ENCODE peak calls at places on chromosomes 12 and 14, in four cellular contexts. X, J, N and P are unnamed samples. For H3K27me3 and H3K4me1, the result is how much of the 10 kb centered on the place peaks cover.

GRCh38 chr12:99959549-99960170 is 25.1 kb downstream of the ANKS1B start:
- DNase-seq in X (no peak), J (peak), N (no peak), P (peak)

GRCh38 chr14:51691176-51691575 is 39.5 kb downstream of the FRMD6 start:
- DNase-seq in X (no peak), J (peak), N (no peak), P (no peak)

GRCh38 chr12:114229150-114229549 is 176.8 kb downstream of the TBX5 start:
- DNase-seq in X (no peak), J (no peak), N (no peak), P (no peak)

GRCh38 chr14:104278214-104278534 is 139.8 kb downstream of the KIF26A start:
- DNase-seq in X (no peak), J (no peak), N (no peak), P (no peak)

GRCh38 chr14:106538193-106538592 is 1011.8 kb downstream of the TMEM121 start:
- DNase-seq in X (no peak), J (no peak), N (no peak), P (no peak)

GRCh38 chr14:87049886-87050820 is 942.8 kb downstream of the GALC start:
- DNase-seq in X (no peak), J (peak), N (no peak), P (peak)

GRCh38 chr14:69574266-69574953 is at the start of gene CCDC177:
- DNase-seq in X (peak), J (peak), N (peak), P (peak)

GRCh38 chr12:69872804-69873203 is 47.8 kb downstream of the MYRFL start:
- DNase-seq in X (no peak), J (peak), N (no peak), P (no peak)

GRCh38 chr12:25705256-25705655 is 152.2 kb upstream of the LMNTD1 start:
- DNase-seq in X (no peak), J (no peak), N (no peak), P (no peak)

GRCh38 chr14:57382283-57382682 is 8.1 kb upstream of the NAA30 start:
- DNase-seq in X (no peak), J (peak), N (no peak), P (no peak)

GRCh38 chr12:96212456-96213375 is 18.5 kb downstream of the ELK3 start:
- DNase-seq in X (no peak), J (no peak), N (no peak), P (no peak)

GRCh38 chr12:27198036-27198435 is 46.0 kb upstream of the STK38L start:
- DNase-seq in X (no peak), J (peak), N (no peak), P (no peak)

GRCh38 chr12:18148961-18149360 is 59.0 kb upstream of the RERGL start:
- DNase-seq in X (no peak), J (peak), N (no peak), P (no peak)

GRCh38 chr12:48105321-48105866 is 485 bp downstream of the SENP1 start:
- DNase-seq in X (no peak), J (peak), N (peak), P (no peak)

GRCh38 chr14:23186913-23187654 is 3.6 kb upstream of the SLC7A8 start:
- DNase-seq in X (peak), J (peak), N (no peak), P (peak)

DNA sequence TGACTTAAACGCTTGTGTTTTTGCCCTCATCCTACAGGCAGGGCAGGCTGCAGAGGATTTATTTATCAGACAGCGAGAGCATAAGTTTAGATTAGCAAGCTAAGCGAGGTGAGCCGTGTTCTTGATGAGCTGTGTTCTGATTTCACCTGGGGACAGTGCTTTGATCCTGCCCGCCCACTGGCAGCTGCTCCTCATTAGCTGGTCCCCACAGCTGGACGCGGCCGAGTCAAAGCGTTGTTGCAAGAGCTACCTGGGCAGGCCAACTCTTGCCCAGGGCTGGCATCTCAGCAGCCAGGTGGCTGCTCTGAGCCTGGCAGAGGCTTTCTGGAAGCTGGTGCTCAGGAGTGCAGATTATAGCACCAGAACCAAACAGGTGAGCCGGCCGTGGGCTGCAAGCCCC is 46.8 kb upstream of the BEGAIN start:
- DNase-seq in X (no peak), J (no peak), N (no peak), P (no peak)
- H3K27me3 ChIP-seq in X (under half), J (under half), N (under half), P (under half)

GRCh38 chr12:29895966-29896365 is 112.2 kb upstream of the TMTC1 start:
- DNase-seq in X (no peak), J (no peak), N (no peak), P (no peak)
- H3K4me1 ChIP-seq in X (under half), J (under half), N (under half), P (under half)

DNA sequence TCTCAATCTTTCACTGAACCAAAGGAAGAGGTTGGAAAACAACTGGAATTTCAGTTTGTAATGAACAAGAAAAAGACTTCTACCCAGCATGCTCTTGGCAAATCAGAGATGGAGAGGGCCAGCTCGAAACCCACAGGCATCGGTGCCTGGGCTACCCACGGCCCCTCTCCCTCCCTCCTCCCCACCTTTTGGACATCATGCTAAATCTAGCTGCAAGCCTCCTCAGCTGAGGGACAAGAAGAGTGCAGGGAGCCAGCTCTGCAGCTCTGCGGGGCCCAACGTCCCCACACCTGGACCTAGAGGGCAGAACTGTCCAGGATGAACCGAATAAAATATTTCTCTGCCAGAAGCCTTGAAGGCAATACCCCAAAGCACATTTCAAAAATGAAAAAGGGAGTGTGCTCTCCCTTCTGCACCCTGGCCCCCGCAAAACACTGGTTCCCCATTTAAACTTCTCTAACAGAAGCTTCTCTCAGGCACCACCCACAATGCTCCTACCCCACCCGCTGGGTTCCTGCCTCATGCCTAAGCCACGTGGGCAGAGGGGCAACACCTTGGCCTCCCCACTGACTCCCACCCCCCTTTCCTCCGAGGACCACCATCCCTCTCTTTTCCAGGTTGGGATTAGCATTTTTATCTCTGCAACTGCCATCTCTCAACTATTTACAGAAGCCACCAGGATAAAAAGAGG is 8.2 kb downstream of the CAMKK2 start:
- DNase-seq in X (no peak), J (no peak), N (no peak), P (no peak)
- H3K27ac ChIP-seq in X (no peak), J (no peak), N (no peak), P (no peak)

DNA sequence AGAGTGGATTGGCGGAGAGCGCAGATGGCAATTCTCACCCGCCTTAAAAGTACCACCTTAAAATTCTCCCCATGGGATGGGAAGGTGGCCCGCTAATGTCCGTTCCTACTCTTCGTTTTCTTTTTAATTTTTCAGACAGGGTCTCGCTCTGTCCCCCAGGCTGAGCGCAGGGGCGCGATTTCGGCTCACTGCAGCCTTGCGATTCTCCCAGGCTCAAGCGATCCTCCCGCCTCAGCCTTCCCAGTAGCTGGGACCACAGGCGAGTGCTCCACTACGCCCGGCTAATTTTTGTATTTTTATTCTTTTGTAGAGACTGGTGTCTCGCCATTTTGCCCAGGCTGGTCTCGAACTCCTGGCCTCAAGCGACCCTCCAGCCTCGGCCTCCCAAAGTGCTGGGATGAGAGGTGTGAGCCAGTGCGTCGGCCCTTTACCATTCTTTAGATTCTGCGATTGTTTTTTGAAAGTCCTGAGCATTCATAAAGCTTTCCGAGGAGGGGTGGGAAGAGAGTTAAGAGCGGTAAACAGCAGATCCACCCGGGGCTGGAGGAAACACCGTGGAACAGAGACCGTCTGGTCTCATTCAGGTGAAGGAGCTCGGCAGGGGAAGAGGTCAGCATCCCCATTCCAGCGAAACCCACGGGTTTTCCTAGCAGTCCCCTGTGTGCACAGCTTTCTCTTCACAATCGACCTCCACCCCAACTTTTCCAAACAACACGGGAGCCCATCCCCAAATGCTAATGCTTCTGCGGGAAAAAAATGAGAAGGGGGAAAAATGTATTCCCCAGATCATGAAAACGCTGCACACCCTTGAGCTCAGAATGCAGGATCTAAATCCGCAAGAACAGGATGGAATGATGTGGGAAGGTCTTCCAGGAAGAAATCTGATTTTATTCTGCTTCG is 129.2 kb downstream of the NDUFA12 start:
- DNase-seq in X (no peak), J (no peak), N (no peak), P (no peak)
- H3K27me3 ChIP-seq in X (under half), J (half or more), N (under half), P (under half)

DNA sequence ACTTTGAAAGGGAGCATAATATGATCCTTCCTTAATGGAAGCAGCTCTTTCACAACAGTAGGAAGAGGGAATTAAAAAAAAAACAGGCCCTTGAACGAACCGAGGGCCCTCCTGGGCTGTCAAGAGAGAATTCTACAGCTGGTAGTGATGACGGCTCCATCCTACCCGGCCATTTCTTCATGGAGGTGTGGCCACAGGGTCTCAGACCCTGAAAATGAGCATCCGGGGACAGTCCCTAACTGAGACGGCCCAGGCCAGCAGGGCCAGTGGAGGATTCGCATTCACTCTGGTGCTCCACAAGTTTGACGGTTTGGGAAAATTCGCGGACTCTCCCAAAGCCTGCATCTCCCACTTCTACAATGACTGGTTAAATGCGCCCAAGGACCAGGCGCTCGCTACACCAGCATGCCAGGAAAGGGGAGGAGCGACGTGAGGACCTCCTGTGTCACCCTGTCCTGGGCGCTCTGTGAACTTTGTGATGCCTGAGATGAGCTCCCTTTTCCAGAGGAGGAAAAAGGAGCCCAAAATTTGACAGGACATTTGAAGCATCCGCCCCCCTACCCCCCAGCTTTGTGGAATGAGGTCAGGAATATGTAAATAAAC is 66.8 kb downstream of the BCL11B start:
- DNase-seq in X (no peak), J (no peak), N (no peak), P (no peak)
- H3K4me1 ChIP-seq in X (under half), J (under half), N (half or more), P (under half)

GRCh38 chr12:57091633-57092528 is 3.0 kb downstream of the NAB2 start:
- DNase-seq in X (no peak), J (no peak), N (no peak), P (peak)
- H3K27ac ChIP-seq in X (peak), J (peak), N (no peak), P (no peak)